ENCODE peak calls at places on chromosomes 12 and 14, in six cellular contexts. One of them, this sample, is unnamed.

GRCh38 chr14:70595443-70596185 is 4.8 kb downstream of the MED6 start:
- DNase-seq in sigmoid colon: no peak
- DNase-seq in ovary: no peak
- DNase-seq in heart left ventricle: no peak
- DNase-seq in esophagus squamous epithelium: no peak
- DNase-seq in prostate gland: no peak
- DNase-seq in this sample: peak; percentile 9

GRCh38 chr12:8699714-8700113 is 1.9 kb downstream of the RIMKLB start:
- DNase-seq in heart left ventricle: no peak
- DNase-seq in sigmoid colon: no peak
- DNase-seq in prostate gland: no peak
- DNase-seq in ovary: no peak
- DNase-seq in esophagus squamous epithelium: no peak
- DNase-seq in this sample: no peak

GRCh38 chr14:41034969-41035368 is 571.7 kb upstream of the LRFN5 start:
- DNase-seq in esophagus squamous epithelium: no peak
- DNase-seq in heart left ventricle: no peak
- DNase-seq in sigmoid colon: no peak
- DNase-seq in prostate gland: no peak
- DNase-seq in ovary: no peak
- DNase-seq in this sample: no peak

GRCh38 chr12:5716991-5717390 is 228.1 kb downstream of the ANO2 start:
- DNase-seq in ovary: no peak
- DNase-seq in heart left ventricle: no peak
- DNase-seq in sigmoid colon: no peak
- DNase-seq in prostate gland: no peak
- DNase-seq in esophagus squamous epithelium: no peak
- DNase-seq in this sample: no peak

GRCh38 chr12:118377891-118378470 is 1.6 kb downstream of the SUDS3 start:
- DNase-seq in ovary: peak; percentile 77
- DNase-seq in prostate gland: peak; percentile 40
- DNase-seq in sigmoid colon: peak; percentile 72
- DNase-seq in heart left ventricle: no peak
- DNase-seq in esophagus squamous epithelium: no peak
- DNase-seq in this sample: peak; percentile 57

GRCh38 chr12:108638997-108639822 is 5.5 kb upstream of the SELPLG start:
- DNase-seq in heart left ventricle: no peak
- DNase-seq in prostate gland: no peak
- DNase-seq in ovary: peak; percentile 16
- DNase-seq in esophagus squamous epithelium: no peak
- DNase-seq in sigmoid colon: no peak
- DNase-seq in this sample: no peak

GRCh38 chr12:28578833-28579252 is 388.6 kb downstream of the CCDC91 start:
- DNase-seq in ovary: no peak
- DNase-seq in esophagus squamous epithelium: no peak
- DNase-seq in heart left ventricle: no peak
- DNase-seq in prostate gland: no peak
- DNase-seq in sigmoid colon: no peak
- DNase-seq in this sample: no peak

GRCh38 chr14:70339970-70340369 is 19.5 kb downstream of the COX16 start:
- DNase-seq in esophagus squamous epithelium: no peak
- DNase-seq in heart left ventricle: no peak
- DNase-seq in sigmoid colon: no peak
- DNase-seq in ovary: no peak
- DNase-seq in prostate gland: no peak
- DNase-seq in this sample: no peak

GRCh38 chr12:76337583-76337982 is 10.6 kb downstream of the BBS10 start:
- DNase-seq in prostate gland: no peak
- DNase-seq in heart left ventricle: no peak
- DNase-seq in ovary: no peak
- DNase-seq in sigmoid colon: no peak
- DNase-seq in esophagus squamous epithelium: no peak
- DNase-seq in this sample: peak; percentile 19

GRCh38 chr12:52377266-52377665 is 8.2 kb downstream of the KRT84 start:
- DNase-seq in ovary: no peak
- DNase-seq in esophagus squamous epithelium: no peak
- DNase-seq in sigmoid colon: peak; percentile 52
- DNase-seq in heart left ventricle: no peak
- DNase-seq in prostate gland: no peak
- DNase-seq in this sample: no peak

GRCh38 chr14:84442481-84442880 is 1087.5 kb upstream of the FLRT2 start:
- DNase-seq in ovary: no peak
- DNase-seq in prostate gland: peak; percentile 32
- DNase-seq in esophagus squamous epithelium: no peak
- DNase-seq in heart left ventricle: no peak
- DNase-seq in sigmoid colon: no peak
- DNase-seq in this sample: no peak

GRCh38 chr14:61269321-61270083 is 11.6 kb downstream of the TMEM30B start:
- DNase-seq in ovary: peak; percentile 75
- DNase-seq in prostate gland: peak; percentile 82
- DNase-seq in esophagus squamous epithelium: no peak
- DNase-seq in sigmoid colon: peak; percentile 77
- DNase-seq in heart left ventricle: peak; percentile 77
- DNase-seq in this sample: peak; percentile 47

GRCh38 chr12:80837342-80837978 is 100.3 kb downstream of the LIN7A start:
- DNase-seq in prostate gland: peak; percentile 6
- DNase-seq in esophagus squamous epithelium: no peak
- DNase-seq in sigmoid colon: no peak
- DNase-seq in heart left ventricle: no peak
- DNase-seq in ovary: no peak
- DNase-seq in this sample: peak; percentile 6

GRCh38 chr14:91228112-91229004 is 16.1 kb downstream of the GPR68 start:
- DNase-seq in ovary: no peak
- DNase-seq in prostate gland: no peak
- DNase-seq in heart left ventricle: no peak
- DNase-seq in esophagus squamous epithelium: no peak
- DNase-seq in sigmoid colon: no peak
- DNase-seq in this sample: no peak

GRCh38 chr14:67112344-67112743 is 76.9 kb upstream of the GARIN2 start:
- DNase-seq in prostate gland: no peak
- DNase-seq in esophagus squamous epithelium: no peak
- DNase-seq in heart left ventricle: no peak
- DNase-seq in sigmoid colon: no peak
- DNase-seq in ovary: no peak
- DNase-seq in this sample: no peak

GRCh38 chr12:63034601-63035000 is 99.7 kb upstream of the PPM1H start:
- DNase-seq in sigmoid colon: no peak
- DNase-seq in prostate gland: no peak
- DNase-seq in heart left ventricle: no peak
- DNase-seq in ovary: no peak
- DNase-seq in esophagus squamous epithelium: no peak
- DNase-seq in this sample: no peak

GRCh38 chr14:55249423-55249822 is 21.8 kb upstream of the FBXO34 start:
- DNase-seq in heart left ventricle: no peak
- DNase-seq in ovary: no peak
- DNase-seq in esophagus squamous epithelium: no peak
- DNase-seq in sigmoid colon: no peak
- DNase-seq in prostate gland: no peak
- DNase-seq in this sample: peak; percentile 35

GRCh38 chr12:42446761-42447160 is 120.8 kb downstream of the PPHLN1 start:
- DNase-seq in sigmoid colon: no peak
- DNase-seq in heart left ventricle: no peak
- DNase-seq in prostate gland: no peak
- DNase-seq in esophagus squamous epithelium: no peak
- DNase-seq in ovary: no peak
- DNase-seq in this sample: no peak
- TF ChIP-seq POLR2A in sigmoid colon: no peak
- TF ChIP-seq POLR2A in heart left ventricle: no peak
- TF ChIP-seq POLR2A in prostate gland: no peak
- TF ChIP-seq POLR2A in esophagus squamous epithelium: no peak
- TF ChIP-seq POLR2A in ovary: no peak
- TF ChIP-seq POLR2A in this sample: no peak

GRCh38 chr14:64717870-64718269 is 13.6 kb downstream of the PLEKHG3 start:
- DNase-seq in prostate gland: peak; percentile 40
- DNase-seq in esophagus squamous epithelium: no peak
- DNase-seq in ovary: peak; percentile 73
- DNase-seq in heart left ventricle: no peak
- DNase-seq in sigmoid colon: peak; percentile 73
- DNase-seq in this sample: no peak
- TF ChIP-seq POLR2A in prostate gland: no peak
- TF ChIP-seq POLR2A in esophagus squamous epithelium: no peak
- TF ChIP-seq POLR2A in ovary: no peak
- TF ChIP-seq POLR2A in heart left ventricle: no peak
- TF ChIP-seq POLR2A in sigmoid colon: no peak
- TF ChIP-seq POLR2A in this sample: no peak

DNA sequence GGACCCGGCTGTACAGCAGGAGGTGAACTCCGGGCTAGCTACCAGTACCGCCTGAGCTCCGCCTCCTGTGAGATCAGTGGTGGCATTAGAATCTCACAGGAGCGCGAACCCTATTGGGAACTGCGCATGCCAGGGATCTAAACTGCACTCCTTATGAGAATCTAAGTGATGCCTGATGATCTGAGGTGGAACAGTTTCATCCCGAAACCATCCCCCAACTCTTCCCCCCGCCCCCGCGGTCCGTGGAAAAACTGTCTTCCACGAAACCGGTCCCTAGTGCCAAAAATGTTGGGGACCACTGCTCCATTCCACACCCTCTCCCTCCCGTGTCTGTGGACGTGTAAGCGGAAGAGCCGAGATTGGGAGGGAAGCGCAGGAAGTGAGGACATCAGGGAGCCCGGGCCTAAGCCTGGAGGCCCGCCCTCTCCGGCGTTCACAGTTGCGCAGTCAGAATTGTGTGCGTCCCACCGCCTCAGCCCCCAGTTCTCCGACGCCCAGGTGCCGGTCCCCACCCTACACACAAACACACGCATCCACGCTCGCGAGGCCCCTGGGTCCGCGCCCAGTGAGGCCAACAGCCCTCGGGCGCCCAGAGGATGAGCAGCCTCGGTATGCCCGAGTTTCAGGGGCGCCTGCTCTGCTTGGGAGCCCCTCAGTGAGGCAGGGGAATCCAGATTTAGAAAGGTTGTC is 1.8 kb upstream of the RNASE4 start:
- DNase-seq in sigmoid colon: peak; percentile 96
- DNase-seq in ovary: peak; percentile 92
- DNase-seq in prostate gland: peak; percentile 90
- DNase-seq in heart left ventricle: peak; percentile 95
- DNase-seq in esophagus squamous epithelium: peak; percentile 31
- DNase-seq in this sample: no peak
- TF ChIP-seq POLR2A in sigmoid colon: peak; percentile 95
- TF ChIP-seq POLR2A in ovary: peak; percentile 99
- TF ChIP-seq POLR2A in prostate gland: peak; percentile 91
- TF ChIP-seq POLR2A in heart left ventricle: peak; percentile 8
- TF ChIP-seq POLR2A in esophagus squamous epithelium: no peak
- TF ChIP-seq POLR2A in this sample: peak; percentile 77

GRCh38 chr14:53153702-53154112 is 584 bp upstream of the DDHD1 start:
- DNase-seq in heart left ventricle: no peak
- DNase-seq in ovary: no peak
- DNase-seq in prostate gland: no peak
- DNase-seq in esophagus squamous epithelium: no peak
- DNase-seq in sigmoid colon: no peak
- DNase-seq in this sample: no peak
- TF ChIP-seq POLR2A in heart left ventricle: no peak
- TF ChIP-seq POLR2A in ovary: no peak
- TF ChIP-seq POLR2A in prostate gland: no peak
- TF ChIP-seq POLR2A in esophagus squamous epithelium: no peak
- TF ChIP-seq POLR2A in sigmoid colon: no peak
- TF ChIP-seq POLR2A in this sample: no peak

GRCh38 chr12:3076730-3077571 is at the start of gene TSPAN9:
- DNase-seq in heart left ventricle: peak; percentile 89
- DNase-seq in ovary: peak; percentile 85
- DNase-seq in esophagus squamous epithelium: no peak
- DNase-seq in sigmoid colon: peak; percentile 93
- DNase-seq in prostate gland: peak; percentile 82
- DNase-seq in this sample: peak; percentile 91
- TF ChIP-seq POLR2A in heart left ventricle: peak; percentile 24
- TF ChIP-seq POLR2A in ovary: peak; percentile 58
- TF ChIP-seq POLR2A in esophagus squamous epithelium: no peak
- TF ChIP-seq POLR2A in sigmoid colon: no peak
- TF ChIP-seq POLR2A in prostate gland: peak; percentile 66
- TF ChIP-seq POLR2A in this sample: peak; percentile 84

DNA sequence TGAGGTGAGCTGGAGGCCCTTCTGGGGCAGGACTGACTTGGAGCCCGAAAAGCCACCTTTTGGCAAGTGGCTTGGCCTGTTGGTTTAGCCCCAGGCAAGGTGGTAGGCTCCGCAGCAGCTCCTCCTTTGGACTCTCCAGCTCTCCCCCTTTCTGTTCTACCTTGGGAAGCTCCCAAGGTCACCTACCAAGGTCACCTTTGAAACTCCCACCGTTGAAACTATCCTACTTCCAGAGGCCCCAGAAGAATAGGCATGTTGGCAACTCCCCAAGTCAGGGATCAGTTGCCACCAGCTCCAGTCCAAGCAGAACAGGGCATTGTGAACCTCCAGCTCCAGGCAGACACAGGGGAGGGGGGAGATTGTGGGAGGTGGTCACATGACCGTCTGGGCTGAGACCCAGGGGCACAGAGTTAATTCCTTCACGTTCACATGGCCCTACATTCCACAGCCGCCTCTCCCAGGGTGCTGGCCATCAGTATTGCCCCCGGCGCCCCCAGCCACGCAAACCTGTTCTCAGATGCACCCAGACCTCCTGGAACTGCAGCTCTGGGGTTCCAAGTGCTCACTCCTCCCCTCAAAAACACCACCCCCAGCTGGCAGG is 14.4 kb downstream of the IRF2BPL start:
- DNase-seq in heart left ventricle: peak; percentile 88
- DNase-seq in ovary: peak; percentile 87
- DNase-seq in prostate gland: peak; percentile 81
- DNase-seq in esophagus squamous epithelium: no peak
- DNase-seq in sigmoid colon: peak; percentile 87
- DNase-seq in this sample: no peak
- TF ChIP-seq POLR2A in heart left ventricle: no peak
- TF ChIP-seq POLR2A in ovary: no peak
- TF ChIP-seq POLR2A in prostate gland: no peak
- TF ChIP-seq POLR2A in esophagus squamous epithelium: no peak
- TF ChIP-seq POLR2A in sigmoid colon: no peak
- TF ChIP-seq POLR2A in this sample: no peak

GRCh38 chr14:75340921-75341320 is 62.3 kb downstream of the FOS start:
- DNase-seq in prostate gland: peak; percentile 30
- DNase-seq in esophagus squamous epithelium: no peak
- DNase-seq in sigmoid colon: peak; percentile 92
- DNase-seq in heart left ventricle: peak; percentile 95
- DNase-seq in ovary: peak; percentile 58
- DNase-seq in this sample: no peak
- TF ChIP-seq POLR2A in prostate gland: no peak
- TF ChIP-seq POLR2A in esophagus squamous epithelium: no peak
- TF ChIP-seq POLR2A in sigmoid colon: peak; percentile 20
- TF ChIP-seq POLR2A in heart left ventricle: no peak
- TF ChIP-seq POLR2A in ovary: no peak
- TF ChIP-seq POLR2A in this sample: no peak

GRCh38 chr12:56192582-56192981 is 3.3 kb upstream of the SMARCC2 start:
- DNase-seq in sigmoid colon: no peak
- DNase-seq in esophagus squamous epithelium: no peak
- DNase-seq in prostate gland: no peak
- DNase-seq in heart left ventricle: no peak
- DNase-seq in ovary: no peak
- DNase-seq in this sample: no peak

GRCh38 chr12:56189918-56190694 is 823 bp upstream of the SMARCC2 start:
- DNase-seq in sigmoid colon: peak; percentile 89
- DNase-seq in ovary: peak; percentile 94
- DNase-seq in esophagus squamous epithelium: peak; percentile 26
- DNase-seq in prostate gland: peak; percentile 76
- DNase-seq in heart left ventricle: peak; percentile 68
- DNase-seq in this sample: peak; percentile 71

GRCh38 chr12:56189336-56189917 is at the start of gene SMARCC2:
- DNase-seq in ovary: peak; percentile 89
- DNase-seq in esophagus squamous epithelium: peak; percentile 26
- DNase-seq in heart left ventricle: peak; percentile 92
- DNase-seq in sigmoid colon: peak; percentile 95
- DNase-seq in prostate gland: peak; percentile 87
- DNase-seq in this sample: peak; percentile 79

GRCh38 chr12:56190695-56191155 is 1.4 kb upstream of the SMARCC2 start:
- DNase-seq in esophagus squamous epithelium: no peak
- DNase-seq in sigmoid colon: no peak
- DNase-seq in prostate gland: no peak
- DNase-seq in ovary: no peak
- DNase-seq in heart left ventricle: no peak
- DNase-seq in this sample: no peak

GRCh38 chr12:56193025-56193578 is 3.8 kb upstream of the SMARCC2 start:
- DNase-seq in ovary: no peak
- DNase-seq in heart left ventricle: peak; percentile 71
- DNase-seq in esophagus squamous epithelium: peak; percentile 16
- DNase-seq in sigmoid colon: peak; percentile 87
- DNase-seq in prostate gland: peak; percentile 85
- DNase-seq in this sample: peak; percentile 57
- TF ChIP-seq POLR2A in ovary: no peak
- TF ChIP-seq POLR2A in heart left ventricle: no peak
- TF ChIP-seq POLR2A in esophagus squamous epithelium: no peak
- TF ChIP-seq POLR2A in sigmoid colon: no peak
- TF ChIP-seq POLR2A in prostate gland: no peak
- TF ChIP-seq POLR2A in this sample: no peak

This sample was measured in H54.